ENCODE peak calls at places on chromosomes 6 and 20, in seven cellular contexts. Q is adrenal gland, D is body of pancreas, I is ovary, J is pancreas, K is uterus, N is GM23248. P is an unnamed sample.
A peak's percentile ranks its signal among the peaks of the same experiment; 100 is the strongest.

GRCh38 chr6:13012977-13013680 is 296.6 kb downstream of the PHACTR1 start:
- DNase-seq in Q (peak; percentile 8), D (peak; percentile 83), I (peak; percentile 24), J (peak; percentile 77), K (no peak), N (peak; percentile 12), P (no peak)

GRCh38 chr6:146990821-146991798 is 213.1 kb upstream of the STXBP5 start:
- DNase-seq in Q (peak; percentile 14), D (no peak), I (no peak), J (no peak), K (no peak), N (peak; percentile 64), P (no peak)

GRCh38 chr6:138011413-138011812 is 95.8 kb downstream of the PERP start:
- DNase-seq in Q (no peak), D (no peak), I (no peak), J (no peak), K (no peak), N (no peak), P (no peak)

GRCh38 chr20:25237610-25238318 is 10.1 kb upstream of the PYGB start:
- DNase-seq in Q (peak; percentile 76), D (no peak), I (no peak), J (no peak), K (peak; percentile 40), N (peak; percentile 99), P (no peak)

GRCh38 chr20:14986026-14986655 is 648.7 kb upstream of the FLRT3 start:
- DNase-seq in Q (no peak), D (peak; percentile 86), I (peak; percentile 26), J (no peak), K (peak; percentile 17), N (no peak), P (no peak)

GRCh38 chr6:135438907-135439535 is 58.5 kb downstream of the AHI1 start:
- DNase-seq in Q (no peak), D (no peak), I (no peak), J (no peak), K (no peak), N (peak; percentile 34), P (no peak)

GRCh38 chr6:79070206-79070825 is 7.7 kb downstream of the PHIP start:
- DNase-seq in Q (no peak), D (no peak), I (no peak), J (no peak), K (no peak), N (peak; percentile 7), P (no peak)

GRCh38 chr6:74447013-74447412 is 751.0 kb downstream of the CD109 start:
- DNase-seq in Q (no peak), D (no peak), I (no peak), J (no peak), K (no peak), N (peak; percentile 72), P (no peak)

GRCh38 chr6:19841181-19841580 is 4.0 kb downstream of the ID4 start:
- DNase-seq in Q (no peak), D (no peak), I (no peak), J (no peak), K (no peak), N (peak; percentile 4), P (no peak)

GRCh38 chr6:10528170-10528981 is 7.2 kb downstream of the GCNT2 start:
- DNase-seq in Q (no peak), D (peak; percentile 45), I (no peak), J (no peak), K (no peak), N (no peak), P (no peak)

GRCh38 chr6:107237992-107238660 is 122.8 kb upstream of the BEND3 start:
- DNase-seq in Q (peak; percentile 25), D (no peak), I (no peak), J (no peak), K (no peak), N (peak; percentile 30), P (no peak)

GRCh38 chr20:51542894-51543788 is 622 bp upstream of the NFATC2 start:
- DNase-seq in Q (no peak), D (no peak), I (no peak), J (peak; percentile 60), K (no peak), N (no peak), P (no peak)

GRCh38 chr6:143872211-143872610 is 7.9 kb downstream of the ZC2HC1B start:
- DNase-seq in Q (no peak), D (no peak), I (no peak), J (no peak), K (no peak), N (peak; percentile 33), P (no peak)

GRCh38 chr6:157078326-157078725 is 245.0 kb downstream of the TMEM242 start:
- DNase-seq in Q (no peak), D (no peak), I (no peak), J (no peak), K (no peak), N (no peak), P (no peak)

GRCh38 chr20:20241966-20242365 is 125.9 kb upstream of the INSM1 start:
- DNase-seq in Q (no peak), D (no peak), I (no peak), J (no peak), K (no peak), N (no peak), P (no peak)

GRCh38 chr6:44762496-44762895 is 375.0 kb downstream of the CDC5L start:
- DNase-seq in Q (no peak), D (no peak), I (no peak), J (no peak), K (no peak), N (no peak), P (no peak)

GRCh38 chr6:44761046-44761445 is 373.5 kb downstream of the CDC5L start:
- DNase-seq in Q (no peak), D (no peak), I (no peak), J (no peak), K (no peak), N (no peak), P (no peak)
- H3K9me3 ChIP-seq in Q (peaks cover 8% of the 10 kb centered on the region), D (no peaks in the 10 kb centered on the region), I (no peaks in the 10 kb centered on the region), J (no peaks in the 10 kb centered on the region), K (no peaks in the 10 kb centered on the region), N (no peaks in the 10 kb centered on the region), P (peaks cover 8% of the 10 kb centered on the region)

GRCh38 chr6:150631283-150631981 is 31.7 kb downstream of the PLEKHG1 start:
- DNase-seq in Q (no peak), D (no peak), I (no peak), J (no peak), K (no peak), N (no peak), P (no peak)
- H3K4me1 ChIP-seq in Q (peaks cover 18% of the 10 kb centered on the region), D (peaks cover 5% of the 10 kb centered on the region), I (peaks cover 6% of the 10 kb centered on the region), J (peaks cover 9% of the 10 kb centered on the region), K (peaks cover 10% of the 10 kb centered on the region), N (peaks cover 24% of the 10 kb centered on the region), P (peaks cover 15% of the 10 kb centered on the region)

GRCh38 chr6:18785810-18786490 is 398.8 kb downstream of the RNF144B start:
- DNase-seq in Q (no peak), D (no peak), I (no peak), J (no peak), K (no peak), N (no peak), P (no peak)

GRCh38 chr6:18784794-18785193 is 397.6 kb downstream of the RNF144B start:
- DNase-seq in Q (no peak), D (no peak), I (no peak), J (no peak), K (no peak), N (no peak), P (no peak)
- H3K9me3 ChIP-seq in Q (no peaks in the 10 kb centered on the region), D (no peaks in the 10 kb centered on the region), I (no peaks in the 10 kb centered on the region), J (no peaks in the 10 kb centered on the region), K (no peaks in the 10 kb centered on the region), N (no peaks in the 10 kb centered on the region), P (no peaks in the 10 kb centered on the region)

GRCh38 chr6:111845441-111845871 is 27.8 kb downstream of the FYN start:
- DNase-seq in Q (no peak), D (no peak), I (no peak), J (no peak), K (no peak), N (no peak), P (no peak)

GRCh38 chr6:111844921-111845320 is 28.3 kb downstream of the FYN start:
- DNase-seq in Q (no peak), D (no peak), I (no peak), J (no peak), K (no peak), N (no peak), P (no peak)

GRCh38 chr6:111844376-111844775 is 28.9 kb downstream of the FYN start:
- DNase-seq in Q (no peak), D (no peak), I (no peak), J (no peak), K (no peak), N (no peak), P (no peak)

GRCh38 chr6:111846511-111847409 is 26.5 kb downstream of the FYN start:
- DNase-seq in Q (no peak), D (no peak), I (no peak), J (no peak), K (no peak), N (peak; percentile 43), P (no peak)

DNA sequence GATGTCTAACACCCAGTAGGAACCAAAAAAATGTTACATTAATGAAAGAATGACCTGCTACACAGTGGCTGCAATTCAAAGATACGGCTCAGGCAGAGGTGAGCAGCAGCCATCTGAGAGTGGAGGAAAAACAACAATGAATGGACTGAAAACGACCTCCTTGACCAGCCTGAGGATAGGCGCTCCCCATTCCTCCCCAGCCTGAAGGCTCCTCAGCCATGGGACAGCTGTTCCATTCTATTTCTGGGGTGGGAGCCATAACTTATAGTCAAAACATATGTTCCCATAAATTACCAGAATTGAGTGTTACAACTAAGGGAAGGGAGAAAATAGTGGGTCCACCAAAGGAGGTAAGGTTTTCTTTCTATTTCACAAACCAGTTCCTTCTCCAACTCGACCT is 27.2 kb downstream of the FYN start:
- DNase-seq in Q (no peak), D (no peak), I (no peak), J (no peak), K (no peak), N (no peak), P (no peak)
- H3K4me1 ChIP-seq in Q (peaks cover 37% of the 10 kb centered on the region), D (peaks cover 3% of the 10 kb centered on the region), I (peaks cover 13% of the 10 kb centered on the region), J (no peaks in the 10 kb centered on the region), K (no peaks in the 10 kb centered on the region), N (peaks cover 13% of the 10 kb centered on the region), P (peaks cover 7% of the 10 kb centered on the region)

DNA sequence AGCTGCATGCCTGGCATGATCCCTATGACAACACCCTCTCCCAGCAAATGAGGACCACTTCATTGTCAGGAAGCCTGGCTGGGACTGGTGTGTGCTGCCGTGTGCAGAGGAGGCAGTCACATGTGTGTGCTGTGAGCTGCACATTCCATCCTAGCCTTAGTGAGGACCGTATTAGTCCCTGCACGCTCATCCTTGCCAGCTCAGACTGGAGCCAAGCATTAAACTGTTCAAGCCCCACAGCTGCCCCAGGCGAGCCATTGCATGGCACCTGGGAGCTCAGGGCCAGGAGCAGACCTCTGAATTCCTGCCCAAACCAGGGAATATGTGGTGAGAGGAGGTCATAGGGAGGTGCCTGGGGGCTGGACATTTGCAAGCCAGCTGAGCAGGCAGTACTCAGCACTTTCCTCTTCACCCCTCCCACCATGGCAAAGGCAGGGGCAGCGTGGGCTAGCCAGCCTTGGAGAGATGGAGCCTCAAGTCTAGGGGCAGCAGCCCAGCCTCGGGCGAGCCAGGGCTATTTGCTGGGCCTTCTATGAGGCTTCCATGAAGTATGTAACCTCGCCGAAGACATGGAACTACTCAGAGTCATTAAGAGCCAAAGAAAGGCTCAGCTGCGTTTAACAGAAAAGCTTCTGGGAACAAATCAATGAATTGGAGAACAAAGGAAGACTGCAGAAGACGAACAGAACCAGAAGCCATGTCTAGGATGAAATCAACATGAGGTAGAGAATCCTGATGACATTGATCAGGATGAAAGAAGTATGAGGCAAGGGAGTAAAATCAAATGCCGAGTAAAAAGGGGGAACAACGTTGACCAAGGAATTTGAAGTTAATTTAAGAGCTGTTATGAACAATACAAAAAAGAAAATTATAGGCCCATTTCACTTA is 8.6 kb upstream of the CCN5 start:
- DNase-seq in Q (no peak), D (no peak), I (peak; percentile 55), J (no peak), K (peak; percentile 60), N (peak; percentile 93), P (no peak)
- H3K9me3 ChIP-seq in Q (no peaks in the 10 kb centered on the region), D (no peaks in the 10 kb centered on the region), I (no peaks in the 10 kb centered on the region), J (no peaks in the 10 kb centered on the region), K (no peaks in the 10 kb centered on the region), N (no peaks in the 10 kb centered on the region), P (no peaks in the 10 kb centered on the region)